ENCODE peak calls at places on chromosome 20, in eight cellular contexts. One of them, this sample, is unnamed. For H3K4me1, the result is how much of the 10 kb centered on the place peaks cover.

GRCh38 chr20:41524980-41525613 is 93.1 kb downstream of the CHD6 start:
- DNase-seq in esophagus muscularis mucosa: no peak
- DNase-seq in prostate gland: peak
- DNase-seq in hepatocyte: peak
- DNase-seq in fibroblast of lung: peak
- DNase-seq in spleen: no peak
- DNase-seq in tibial nerve: peak
- DNase-seq in OCI-LY7: no peak
- DNase-seq in this sample: peak

GRCh38 chr20:53152228-53152627 is 180.1 kb downstream of the TSHZ2 start:
- DNase-seq in esophagus muscularis mucosa: no peak
- DNase-seq in prostate gland: no peak
- DNase-seq in fibroblast of lung: no peak
- DNase-seq in tibial nerve: no peak
- DNase-seq in spleen: no peak
- DNase-seq in hepatocyte: no peak
- DNase-seq in OCI-LY7: no peak
- DNase-seq in this sample: no peak

GRCh38 chr20:17500271-17500670 is 30.9 kb downstream of the BFSP1 start:
- DNase-seq in prostate gland: no peak
- DNase-seq in tibial nerve: no peak
- DNase-seq in fibroblast of lung: no peak
- DNase-seq in hepatocyte: no peak
- DNase-seq in spleen: no peak
- DNase-seq in OCI-LY7: no peak
- DNase-seq in esophagus muscularis mucosa: no peak
- DNase-seq in this sample: no peak

GRCh38 chr20:57161478-57162194 is 104.8 kb downstream of the BMP7 start:
- DNase-seq in esophagus muscularis mucosa: no peak
- DNase-seq in hepatocyte: no peak
- DNase-seq in OCI-LY7: no peak
- DNase-seq in spleen: peak
- DNase-seq in prostate gland: no peak
- DNase-seq in fibroblast of lung: no peak
- DNase-seq in tibial nerve: no peak
- DNase-seq in this sample: no peak

GRCh38 chr20:46348972-46349741 is 40.9 kb upstream of the CDH22 start:
- DNase-seq in prostate gland: peak
- DNase-seq in hepatocyte: peak
- DNase-seq in esophagus muscularis mucosa: no peak
- DNase-seq in tibial nerve: peak
- DNase-seq in OCI-LY7: peak
- DNase-seq in spleen: peak
- DNase-seq in fibroblast of lung: no peak
- DNase-seq in this sample: no peak

GRCh38 chr20:50144362-50144761 is 9.2 kb downstream of the PEDS1 start:
- DNase-seq in fibroblast of lung: peak
- DNase-seq in hepatocyte: peak
- DNase-seq in esophagus muscularis mucosa: no peak
- DNase-seq in tibial nerve: peak
- DNase-seq in OCI-LY7: no peak
- DNase-seq in prostate gland: peak
- DNase-seq in spleen: no peak
- DNase-seq in this sample: peak

GRCh38 chr20:9200620-9201019 is 131.7 kb downstream of the PLCB4 start:
- DNase-seq in tibial nerve: no peak
- DNase-seq in spleen: no peak
- DNase-seq in esophagus muscularis mucosa: no peak
- DNase-seq in OCI-LY7: no peak
- DNase-seq in prostate gland: no peak
- DNase-seq in fibroblast of lung: peak
- DNase-seq in hepatocyte: peak
- DNase-seq in this sample: peak

GRCh38 chr20:4674672-4675071 is 47.0 kb upstream of the PRND start:
- DNase-seq in spleen: no peak
- DNase-seq in prostate gland: no peak
- DNase-seq in OCI-LY7: no peak
- DNase-seq in tibial nerve: no peak
- DNase-seq in hepatocyte: no peak
- DNase-seq in esophagus muscularis mucosa: no peak
- DNase-seq in fibroblast of lung: no peak
- DNase-seq in this sample: no peak

GRCh38 chr20:38245753-38246152 is 14.8 kb downstream of the KIAA1755 start:
- DNase-seq in OCI-LY7: no peak
- DNase-seq in fibroblast of lung: no peak
- DNase-seq in spleen: peak
- DNase-seq in hepatocyte: no peak
- DNase-seq in esophagus muscularis mucosa: no peak
- DNase-seq in tibial nerve: peak
- DNase-seq in prostate gland: peak
- DNase-seq in this sample: no peak

GRCh38 chr20:44769481-44769863 is 23.8 kb downstream of the KCNK15 start:
- DNase-seq in OCI-LY7: no peak
- DNase-seq in spleen: peak
- DNase-seq in esophagus muscularis mucosa: no peak
- DNase-seq in fibroblast of lung: no peak
- DNase-seq in prostate gland: no peak
- DNase-seq in tibial nerve: no peak
- DNase-seq in hepatocyte: no peak
- DNase-seq in this sample: no peak
- H3K27ac ChIP-seq in OCI-LY7: peak
- H3K27ac ChIP-seq in spleen: no peak
- H3K27ac ChIP-seq in esophagus muscularis mucosa: no peak
- H3K27ac ChIP-seq in fibroblast of lung: no peak
- H3K27ac ChIP-seq in prostate gland: no peak
- H3K27ac ChIP-seq in tibial nerve: no peak
- H3K27ac ChIP-seq in hepatocyte: no peak
- H3K27ac ChIP-seq in this sample: no peak

DNA sequence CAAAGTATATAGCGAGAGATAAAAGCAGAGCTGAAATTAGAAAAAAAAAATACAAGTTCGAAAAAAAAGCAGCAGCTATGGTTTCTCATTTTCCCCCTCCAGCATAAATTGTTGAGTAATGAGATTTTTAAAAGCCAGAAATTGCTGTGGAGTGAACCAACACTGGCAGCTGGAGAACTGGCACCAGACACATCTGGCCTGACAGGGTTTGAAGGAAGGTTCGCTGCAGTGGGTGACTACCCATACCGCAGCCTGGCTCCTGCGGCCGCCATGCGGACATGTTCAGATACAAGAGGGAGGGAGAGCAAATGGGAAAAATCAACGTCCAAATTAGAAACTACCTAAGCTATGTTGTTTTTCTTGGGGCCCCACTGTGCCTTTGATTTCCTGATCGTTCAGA is 3.3 kb downstream of the APCDD1L start:
- DNase-seq in fibroblast of lung: no peak
- DNase-seq in tibial nerve: no peak
- DNase-seq in hepatocyte: no peak
- DNase-seq in OCI-LY7: no peak
- DNase-seq in prostate gland: no peak
- DNase-seq in esophagus muscularis mucosa: no peak
- DNase-seq in spleen: no peak
- DNase-seq in this sample: no peak
- TF ChIP-seq CTCF in fibroblast of lung: no peak
- TF ChIP-seq CTCF in tibial nerve: no peak
- TF ChIP-seq CTCF in hepatocyte: no peak
- TF ChIP-seq CTCF in OCI-LY7: no peak
- TF ChIP-seq CTCF in prostate gland: no peak
- TF ChIP-seq CTCF in esophagus muscularis mucosa: no peak
- TF ChIP-seq CTCF in spleen: no peak
- TF ChIP-seq CTCF in this sample: no peak

GRCh38 chr20:36835025-36835424 is 40.9 kb upstream of the TLDC2 start:
- DNase-seq in fibroblast of lung: no peak
- DNase-seq in spleen: no peak
- DNase-seq in OCI-LY7: no peak
- DNase-seq in esophagus muscularis mucosa: no peak
- DNase-seq in prostate gland: no peak
- DNase-seq in hepatocyte: no peak
- DNase-seq in tibial nerve: no peak
- DNase-seq in this sample: no peak
- H3K4me1 ChIP-seq in fibroblast of lung: half or more
- H3K4me1 ChIP-seq in spleen: half or more
- H3K4me1 ChIP-seq in OCI-LY7: under half
- H3K4me1 ChIP-seq in esophagus muscularis mucosa: half or more
- H3K4me1 ChIP-seq in prostate gland: under half
- H3K4me1 ChIP-seq in hepatocyte: under half
- H3K4me1 ChIP-seq in tibial nerve: half or more
- H3K4me1 ChIP-seq in this sample: under half

GRCh38 chr20:11178946-11179654 is 505.3 kb upstream of the JAG1 start:
- DNase-seq in OCI-LY7: no peak
- DNase-seq in spleen: no peak
- DNase-seq in hepatocyte: no peak
- DNase-seq in esophagus muscularis mucosa: no peak
- DNase-seq in tibial nerve: no peak
- DNase-seq in prostate gland: no peak
- DNase-seq in fibroblast of lung: peak
- DNase-seq in this sample: peak

GRCh38 chr20:11180186-11180585 is 506.4 kb upstream of the JAG1 start:
- DNase-seq in fibroblast of lung: no peak
- DNase-seq in spleen: no peak
- DNase-seq in hepatocyte: no peak
- DNase-seq in OCI-LY7: no peak
- DNase-seq in esophagus muscularis mucosa: no peak
- DNase-seq in prostate gland: no peak
- DNase-seq in tibial nerve: no peak
- DNase-seq in this sample: no peak

GRCh38 chr20:11186301-11187008 is 512.7 kb upstream of the JAG1 start:
- DNase-seq in esophagus muscularis mucosa: no peak
- DNase-seq in spleen: no peak
- DNase-seq in hepatocyte: no peak
- DNase-seq in tibial nerve: no peak
- DNase-seq in OCI-LY7: no peak
- DNase-seq in prostate gland: no peak
- DNase-seq in fibroblast of lung: peak
- DNase-seq in this sample: peak

GRCh38 chr20:11181964-11182363 is 508.2 kb upstream of the JAG1 start:
- DNase-seq in hepatocyte: no peak
- DNase-seq in prostate gland: no peak
- DNase-seq in spleen: no peak
- DNase-seq in tibial nerve: no peak
- DNase-seq in esophagus muscularis mucosa: no peak
- DNase-seq in fibroblast of lung: no peak
- DNase-seq in OCI-LY7: no peak
- DNase-seq in this sample: no peak

GRCh38 chr20:11182715-11183114 is 508.9 kb upstream of the JAG1 start:
- DNase-seq in OCI-LY7: no peak
- DNase-seq in fibroblast of lung: no peak
- DNase-seq in spleen: no peak
- DNase-seq in hepatocyte: no peak
- DNase-seq in tibial nerve: peak
- DNase-seq in prostate gland: no peak
- DNase-seq in esophagus muscularis mucosa: no peak
- DNase-seq in this sample: no peak
- H3K27ac ChIP-seq in OCI-LY7: no peak
- H3K27ac ChIP-seq in fibroblast of lung: no peak
- H3K27ac ChIP-seq in spleen: no peak
- H3K27ac ChIP-seq in hepatocyte: no peak
- H3K27ac ChIP-seq in tibial nerve: no peak
- H3K27ac ChIP-seq in prostate gland: no peak
- H3K27ac ChIP-seq in esophagus muscularis mucosa: no peak
- H3K27ac ChIP-seq in this sample: no peak

GRCh38 chr20:35603695-35604443 is 11.8 kb upstream of the SPAG4 start:
- DNase-seq in esophagus muscularis mucosa: no peak
- DNase-seq in OCI-LY7: no peak
- DNase-seq in hepatocyte: no peak
- DNase-seq in fibroblast of lung: no peak
- DNase-seq in tibial nerve: no peak
- DNase-seq in prostate gland: no peak
- DNase-seq in spleen: peak
- DNase-seq in this sample: no peak
- TF ChIP-seq CTCF in esophagus muscularis mucosa: no peak
- TF ChIP-seq CTCF in OCI-LY7: no peak
- TF ChIP-seq CTCF in hepatocyte: no peak
- TF ChIP-seq CTCF in fibroblast of lung: no peak
- TF ChIP-seq CTCF in tibial nerve: no peak
- TF ChIP-seq CTCF in prostate gland: no peak
- TF ChIP-seq CTCF in spleen: no peak
- TF ChIP-seq CTCF in this sample: no peak

GRCh38 chr20:61756966-61757677 is 308.6 kb downstream of the TAF4 start:
- DNase-seq in hepatocyte: no peak
- DNase-seq in prostate gland: no peak
- DNase-seq in tibial nerve: no peak
- DNase-seq in fibroblast of lung: no peak
- DNase-seq in OCI-LY7: no peak
- DNase-seq in esophagus muscularis mucosa: no peak
- DNase-seq in spleen: peak
- DNase-seq in this sample: no peak
- H3K4me1 ChIP-seq in hepatocyte: under half
- H3K4me1 ChIP-seq in prostate gland: under half
- H3K4me1 ChIP-seq in tibial nerve: under half
- H3K4me1 ChIP-seq in fibroblast of lung: under half
- H3K4me1 ChIP-seq in OCI-LY7: under half
- H3K4me1 ChIP-seq in esophagus muscularis mucosa: under half
- H3K4me1 ChIP-seq in spleen: under half
- H3K4me1 ChIP-seq in this sample: under half

GRCh38 chr20:45347936-45348809 is at the start of gene SDC4:
- DNase-seq in esophagus muscularis mucosa: no peak
- DNase-seq in spleen: peak
- DNase-seq in prostate gland: peak
- DNase-seq in tibial nerve: peak
- DNase-seq in OCI-LY7: no peak
- DNase-seq in fibroblast of lung: peak
- DNase-seq in hepatocyte: peak
- DNase-seq in this sample: peak
- H3K27ac ChIP-seq in esophagus muscularis mucosa: peak
- H3K27ac ChIP-seq in spleen: peak
- H3K27ac ChIP-seq in prostate gland: peak
- H3K27ac ChIP-seq in tibial nerve: peak
- H3K27ac ChIP-seq in OCI-LY7: no peak
- H3K27ac ChIP-seq in fibroblast of lung: peak
- H3K27ac ChIP-seq in hepatocyte: peak
- H3K27ac ChIP-seq in this sample: peak

This sample was measured in foreskin keratinocyte.